ENCODE peak calls at places on chromosomes 2 and 18, in five cellular contexts. W is GM12878, D is K562, E is HCT116, K is HepG2. O is an unnamed sample.

GRCh38 chr2:98412751-98413445 is 31.8 kb upstream of the INPP4A start:
- DNase-seq in W (peak), D (peak), E (peak), K (peak), O (peak)

GRCh38 chr2:30149513-30149912 is 2.7 kb downstream of the YPEL5 start:
- DNase-seq in W (no peak), D (peak), E (no peak), K (peak), O (no peak)

GRCh38 chr2:188307850-188308283 is 16.2 kb downstream of the GULP1 start:
- DNase-seq in W (no peak), D (no peak), E (no peak), K (no peak), O (peak)

GRCh38 chr2:222399038-222399783 is 25.1 kb upstream of the SGPP2 start:
- DNase-seq in W (no peak), D (no peak), E (no peak), K (no peak), O (peak)

GRCh38 chr18:51229328-51229727 is 31.8 kb upstream of the MEX3C start:
- DNase-seq in W (no peak), D (peak), E (no peak), K (no peak), O (no peak)

GRCh38 chr2:111100765-111101162 is 19.9 kb upstream of the BCL2L11 start:
- DNase-seq in W (peak), D (peak), E (no peak), K (no peak), O (no peak)

GRCh38 chr18:79481041-79481790 is 85.5 kb downstream of the NFATC1 start:
- DNase-seq in W (no peak), D (no peak), E (no peak), K (no peak), O (no peak)

GRCh38 chr2:96899084-96899735 is 29.3 kb upstream of the SEMA4C start:
- DNase-seq in W (no peak), D (no peak), E (no peak), K (no peak), O (peak)

GRCh38 chr18:11511434-11512095 is 97.8 kb upstream of the SLC35G4 start:
- DNase-seq in W (peak), D (no peak), E (no peak), K (no peak), O (no peak)

GRCh38 chr18:50836521-50836957 is 16.7 kb upstream of the MRO start:
- DNase-seq in W (peak), D (no peak), E (no peak), K (no peak), O (no peak)

GRCh38 chr2:43376523-43377198 is 150.3 kb upstream of the ZFP36L2 start:
- DNase-seq in W (no peak), D (no peak), E (no peak), K (peak), O (no peak)

GRCh38 chr2:38159621-38160020 is 83.7 kb upstream of the CYP1B1 start:
- DNase-seq in W (no peak), D (no peak), E (no peak), K (no peak), O (no peak)

GRCh38 chr2:23508066-23508390 is 123.0 kb downstream of the KLHL29 start:
- DNase-seq in W (no peak), D (no peak), E (no peak), K (no peak), O (no peak)

GRCh38 chr2:239780236-239780997 is 244.7 kb downstream of the NDUFA10 start:
- DNase-seq in W (no peak), D (no peak), E (no peak), K (no peak), O (no peak)

GRCh38 chr2:60554649-60555065 is 1.2 kb upstream of the BCL11A start:
- DNase-seq in W (no peak), D (no peak), E (no peak), K (no peak), O (peak)

GRCh38 chr2:85584354-85584856 is at the start of gene VAMP5:
- DNase-seq in W (no peak), D (no peak), E (no peak), K (peak), O (peak)

GRCh38 chr2:170714156-170715061 is 728 bp upstream of the SP5 start:
- DNase-seq in W (no peak), D (peak), E (no peak), K (no peak), O (peak)

GRCh38 chr2:216064014-216064630 is 17.5 kb downstream of the PECR start:
- DNase-seq in W (no peak), D (no peak), E (no peak), K (no peak), O (no peak)

GRCh38 chr2:200944467-200945394 is 18.7 kb downstream of the ORC2 start:
- DNase-seq in W (no peak), D (peak), E (peak), K (peak), O (no peak)

GRCh38 chr18:9095297-9096012 is 7.0 kb upstream of the NDUFV2 start:
- DNase-seq in W (peak), D (peak), E (no peak), K (peak), O (no peak)

GRCh38 chr18:3248062-3248669 is 565 bp downstream of the MYL12A start:
- DNase-seq in W (no peak), D (no peak), E (no peak), K (no peak), O (no peak)

GRCh38 chr2:176096986-176097819 is 2.4 kb upstream of the HOXD12 start:
- DNase-seq in W (no peak), D (peak), E (peak), K (peak), O (peak)

GRCh38 chr2:84481702-84482101 is 22.6 kb upstream of the SUCLG1 start:
- DNase-seq in W (no peak), D (no peak), E (no peak), K (no peak), O (no peak)

GRCh38 chr18:48752478-48752877 is 198.3 kb downstream of the SMAD7 start:
- DNase-seq in W (no peak), D (no peak), E (no peak), K (no peak), O (peak)

DNA sequence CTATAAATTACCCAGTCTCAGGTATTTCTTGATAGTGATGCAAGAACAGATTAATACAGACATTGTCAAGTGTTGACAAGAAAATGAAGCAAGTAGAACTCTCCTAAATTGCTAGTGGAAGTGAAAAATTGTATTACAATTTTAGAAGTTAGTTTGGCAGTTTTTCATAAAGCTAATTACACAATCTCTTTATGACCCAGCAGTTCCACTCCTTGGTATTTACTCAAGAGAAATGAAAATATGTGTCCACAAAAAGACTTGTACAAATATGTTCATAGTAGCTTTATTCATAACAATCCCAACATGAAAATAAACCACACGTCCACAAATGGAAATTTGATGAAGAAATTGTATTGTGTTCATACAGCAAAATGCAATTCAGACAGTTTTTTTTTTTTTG is 49.4 kb downstream of the PDE1A start:
- DNase-seq in W (no peak), D (no peak), E (no peak), K (no peak), O (no peak)
- TF ChIP-seq ZBTB33 in W (no peak), D (no peak), E (no peak), K (no peak), O (no peak)

GRCh38 chr2:231065966-231066365 is 9.3 kb downstream of the PSMD1 start:
- DNase-seq in W (no peak), D (no peak), E (no peak), K (peak), O (no peak)
- TF ChIP-seq ZBTB33 in W (no peak), D (no peak), E (no peak), K (no peak), O (no peak)

DNA sequence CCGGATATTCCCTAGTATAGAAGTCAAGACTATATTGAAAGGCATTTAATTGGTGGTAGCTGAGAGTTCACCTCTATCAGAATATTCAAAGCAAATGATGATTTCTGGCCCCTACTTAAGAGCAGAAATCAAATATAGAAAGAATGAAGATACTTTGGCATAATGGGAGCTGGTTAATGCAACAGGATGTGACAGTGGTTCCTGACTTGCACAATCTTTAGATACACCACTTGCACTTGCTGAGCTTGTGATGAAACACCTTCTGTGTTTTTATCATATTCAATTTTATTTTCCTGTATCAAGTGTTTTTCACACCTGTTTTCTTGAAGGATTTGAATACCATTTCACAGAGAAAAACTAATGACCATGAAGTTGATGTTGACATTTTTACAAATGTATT is 124.1 kb upstream of the CDH19 start:
- DNase-seq in W (no peak), D (no peak), E (no peak), K (no peak), O (no peak)
- TF ChIP-seq ZBTB33 in W (no peak), D (no peak), E (no peak), K (no peak), O (no peak)

DNA sequence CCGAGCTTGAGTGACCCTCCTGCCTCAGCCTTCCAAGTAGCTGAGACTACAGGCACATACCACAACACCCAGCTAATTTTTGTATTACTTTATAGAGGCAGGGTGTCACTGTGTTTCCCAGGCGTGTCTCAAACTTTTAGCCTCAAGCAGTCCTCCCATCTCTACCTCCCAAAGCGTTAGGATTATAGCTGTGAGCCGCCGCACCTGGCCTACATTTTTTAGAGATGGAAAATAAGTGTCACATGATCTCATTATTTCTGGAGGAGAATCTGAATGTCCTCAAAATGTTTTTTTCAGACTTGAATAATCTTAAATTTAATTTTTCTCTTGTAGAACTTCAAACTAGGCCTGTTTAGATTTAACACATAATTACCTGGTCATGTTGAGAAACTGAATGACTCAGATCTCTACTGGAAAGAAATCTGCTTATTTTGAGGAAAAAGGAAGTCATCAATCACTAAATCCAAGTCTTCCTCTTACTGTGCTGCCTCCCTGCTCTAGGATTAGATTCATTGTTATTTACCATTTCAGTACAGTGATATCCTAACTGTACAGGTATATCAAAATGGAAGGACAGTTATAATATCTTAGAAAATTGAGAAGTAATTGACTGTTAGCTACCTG is 92.4 kb downstream of the COX7A2L start:
- DNase-seq in W (no peak), D (no peak), E (no peak), K (no peak), O (no peak)
- TF ChIP-seq ZBTB33 in W (no peak), D (no peak), E (no peak), K (no peak), O (no peak)

O was measured in SK-N-SH.